ENCODE peak calls at places on chromosomes 11 and 22, in eight cellular contexts. L is T-helper 1 cell, U is NCI-H2171, D is T-cell, F is NAMALWA, X is left cardiac atrium, N is amniotic stem cell, B is RWPE1. P is an unnamed sample.

GRCh38 chr11:48109046-48109666 is 107.5 kb upstream of the OR4B1 start:
- DNase-seq in B (peak), N (no peak), L (no peak), U (peak), X (no peak), D (no peak), F (peak), P (no peak)

GRCh38 chr11:10413268-10413667 is 41.8 kb upstream of the AMPD3 start:
- DNase-seq in N (no peak), U (no peak), B (no peak), D (peak), F (peak), L (no peak), X (no peak), P (no peak)

GRCh38 chr11:117944554-117944953 is 15.4 kb upstream of the TMPRSS13 start:
- DNase-seq in X (no peak), B (no peak), L (no peak), F (no peak), U (no peak), D (no peak), N (no peak), P (no peak)

GRCh38 chr11:87597696-87598095 is 560.0 kb downstream of the TMEM135 start:
- DNase-seq in X (no peak), U (no peak), D (no peak), B (no peak), F (no peak), N (no peak), L (no peak), P (no peak)

GRCh38 chr11:71998061-71998460 is 648 bp upstream of the IL18BP start:
- DNase-seq in B (no peak), U (no peak), X (no peak), F (no peak), L (no peak), D (no peak), N (no peak), P (no peak)

GRCh38 chr11:115999437-115999836 is 495.2 kb upstream of the CADM1 start:
- DNase-seq in U (no peak), X (no peak), D (no peak), B (no peak), N (no peak), L (no peak), F (no peak), P (no peak)

GRCh38 chr22:31345331-31346254 is 553 bp downstream of the PATZ1 start:
- DNase-seq in B (peak), F (peak), U (peak), N (peak), X (peak), D (peak), L (peak), P (no peak)

GRCh38 chr11:12017243-12017678 is 8.8 kb upstream of the DKK3 start:
- DNase-seq in B (no peak), D (no peak), X (no peak), F (no peak), U (no peak), N (no peak), L (no peak), P (no peak)

GRCh38 chr22:32478994-32479393 is 4.4 kb downstream of the FBXO7 start:
- DNase-seq in L (no peak), X (no peak), N (no peak), F (no peak), D (no peak), U (no peak), B (no peak), P (no peak)

GRCh38 chr11:133951484-133952198 is 5.1 kb downstream of the IGSF9B start:
- DNase-seq in L (no peak), U (peak), X (no peak), D (no peak), B (peak), F (no peak), N (no peak), P (no peak)

GRCh38 chr11:68998390-68998911 is 14.6 kb downstream of the MRGPRF start:
- DNase-seq in L (no peak), B (no peak), F (peak), D (no peak), X (no peak), U (peak), N (no peak), P (no peak)

GRCh38 chr22:49756201-49756600 is 71.5 kb downstream of the BRD1 start:
- DNase-seq in N (no peak), B (no peak), D (no peak), U (no peak), X (no peak), L (no peak), F (no peak), P (no peak)

GRCh38 chr11:3905080-3905953 is 49.9 kb downstream of the STIM1 start:
- DNase-seq in B (peak), U (no peak), X (no peak), L (peak), D (peak), F (no peak), N (no peak), P (peak)

GRCh38 chr11:56883590-56883989 is 105.1 kb upstream of the OR5AK2 start:
- DNase-seq in U (no peak), X (no peak), D (no peak), F (no peak), L (no peak), N (no peak), B (no peak), P (no peak)

GRCh38 chr11:120554771-120555432 is 43.4 kb downstream of the GRIK4 start:
- DNase-seq in L (no peak), N (no peak), X (no peak), U (no peak), D (no peak), B (no peak), F (no peak), P (no peak)

GRCh38 chr22:50612715-50613221 is 12.2 kb downstream of the MAPK8IP2 start:
- DNase-seq in D (no peak), N (no peak), U (no peak), B (peak), F (peak), X (no peak), L (no peak), P (no peak)

GRCh38 chr22:39317084-39317755 is 2.2 kb downstream of the RPL3 start:
- DNase-seq in B (no peak), L (no peak), F (peak), N (no peak), D (no peak), X (no peak), U (no peak), P (no peak)

GRCh38 chr11:66958232-66958955 is at the start of gene PC:
- DNase-seq in U (peak), N (peak), X (peak), L (peak), B (peak), F (peak), D (peak), P (peak)

GRCh38 chr11:124961972-124962609 is 8.1 kb downstream of the CCDC15 start:
- DNase-seq in X (no peak), B (peak), D (no peak), N (peak), U (peak), L (no peak), F (peak), P (peak)

GRCh38 chr11:94068764-94069163 is 47.6 kb downstream of the HEPHL1 start:
- DNase-seq in L (no peak), N (no peak), F (no peak), B (peak), D (no peak), X (no peak), U (no peak), P (no peak)

GRCh38 chr22:43434601-43435311 is 22.9 kb downstream of the MPPED1 start:
- DNase-seq in B (no peak), L (no peak), D (no peak), F (no peak), N (no peak), X (no peak), U (no peak), P (no peak)

GRCh38 chr11:120001161-120002135 is 136.5 kb downstream of the TRIM29 start:
- DNase-seq in D (no peak), L (no peak), X (no peak), N (no peak), F (no peak), U (peak), B (no peak), P (no peak)

GRCh38 chr11:31412946-31413345 is 43.3 kb downstream of the DNAJC24 start:
- DNase-seq in L (no peak), X (no peak), F (no peak), D (no peak), B (peak), N (no peak), U (no peak), P (no peak)

GRCh38 chr22:40385041-40385782 is 14.8 kb downstream of the SGSM3 start:
- DNase-seq in L (no peak), X (no peak), D (peak), F (peak), U (no peak), N (no peak), B (no peak), P (no peak)

GRCh38 chr11:1502971-1503707 is 16.6 kb upstream of the MOB2 start:
- DNase-seq in X (peak), F (no peak), N (no peak), D (no peak), L (no peak), U (no peak), B (no peak), P (no peak)

GRCh38 chr11:30919389-30920172 is 333.4 kb upstream of the MPPED2 start:
- DNase-seq in D (no peak), F (peak), U (no peak), N (no peak), L (no peak), B (no peak), X (no peak), P (no peak)

GRCh38 chr11:130390071-130390758 is 38.2 kb downstream of the ADAMTS8 start:
- DNase-seq in F (peak), L (no peak), U (no peak), X (no peak), B (peak), D (no peak), N (peak), P (peak)

GRCh38 chr22:39087881-39088687 is 9.0 kb upstream of the APOBEC3H start:
- DNase-seq in X (peak), L (no peak), N (no peak), B (no peak), F (no peak), U (peak), D (no peak), P (no peak)

GRCh38 chr11:44506375-44507016 is 59.0 kb upstream of the CD82 start:
- DNase-seq in X (no peak), D (no peak), F (no peak), U (no peak), L (no peak), N (no peak), B (peak), P (no peak)

GRCh38 chr22:49951001-49951677 is 9.4 kb upstream of the PIM3 start:
- DNase-seq in F (no peak), U (no peak), D (no peak), B (peak), X (no peak), N (no peak), L (no peak), P (no peak)